ENCODE peak calls at places on chromosomes 5 and 9, in nine cellular contexts. L, U, M, B, P, O, S, C and J are unnamed samples.

GRCh38 chr5:92371171-92371888 is 988.2 kb upstream of the ARRDC3 start:
- DNase-seq in L (no peak), U (no peak), M (no peak), B (no peak), P (no peak), O (no peak), S (no peak), C (no peak), J (no peak)

GRCh38 chr5:74182603-74183002 is 457.9 kb downstream of the ENC1 start:
- DNase-seq in L (no peak), U (no peak), M (no peak), B (no peak), P (no peak), O (no peak), S (no peak), C (no peak), J (no peak)

GRCh38 chr9:4615251-4615650 is 46.8 kb upstream of the PLPP6 start:
- DNase-seq in L (no peak), U (no peak), M (no peak), B (peak), P (no peak), O (peak), S (no peak), C (peak), J (no peak)

GRCh38 chr9:126531035-126531571 is 82.6 kb upstream of the LMX1B start:
- DNase-seq in L (no peak), U (peak), M (no peak), B (no peak), P (no peak), O (no peak), S (no peak), C (no peak), J (no peak)

GRCh38 chr9:88005146-88005750 is 30.9 kb upstream of the CDK20 start:
- DNase-seq in L (no peak), U (no peak), M (no peak), B (no peak), P (no peak), O (no peak), S (no peak), C (peak), J (no peak)

GRCh38 chr9:19809422-19810269 is 20.8 kb upstream of the SLC24A2 start:
- DNase-seq in L (no peak), U (no peak), M (no peak), B (no peak), P (no peak), O (no peak), S (no peak), C (no peak), J (no peak)

GRCh38 chr5:74239268-74239667 is 401.3 kb downstream of the ENC1 start:
- DNase-seq in L (no peak), U (no peak), M (no peak), B (no peak), P (no peak), O (no peak), S (no peak), C (no peak), J (no peak)

GRCh38 chr9:110142868-110143866 is 64.8 kb downstream of the C9orf152 start:
- DNase-seq in L (peak), U (no peak), M (no peak), B (no peak), P (no peak), O (no peak), S (no peak), C (no peak), J (no peak)

GRCh38 chr9:108904161-108904560 is 29.8 kb downstream of the ELP1 start:
- DNase-seq in L (no peak), U (no peak), M (no peak), B (no peak), P (no peak), O (no peak), S (no peak), C (no peak), J (no peak)

GRCh38 chr9:122053546-122053945 is 39.6 kb downstream of the TTLL11 start:
- DNase-seq in L (no peak), U (no peak), M (no peak), B (no peak), P (no peak), O (no peak), S (no peak), C (no peak), J (no peak)

GRCh38 chr5:154608531-154609011 is 130.5 kb upstream of the HAND1 start:
- DNase-seq in L (no peak), U (no peak), M (no peak), B (no peak), P (no peak), O (no peak), S (no peak), C (no peak), J (no peak)

GRCh38 chr9:136062657-136063439 is 32.2 kb downstream of the NACC2 start:
- DNase-seq in L (no peak), U (no peak), M (no peak), B (no peak), P (no peak), O (no peak), S (peak), C (no peak), J (no peak)

GRCh38 chr5:178196986-178197385 is 7.3 kb upstream of the HNRNPAB start:
- DNase-seq in L (peak), U (no peak), M (no peak), B (no peak), P (no peak), O (no peak), S (peak), C (no peak), J (no peak)

GRCh38 chr5:86983208-86983607 is 284.5 kb upstream of the RASA1 start:
- DNase-seq in L (no peak), U (no peak), M (no peak), B (no peak), P (no peak), O (no peak), S (no peak), C (no peak), J (no peak)

GRCh38 chr5:95760291-95761191 is 29.4 kb downstream of the RHOBTB3 start:
- DNase-seq in L (peak), U (no peak), M (no peak), B (peak), P (no peak), O (peak), S (no peak), C (peak), J (no peak)

GRCh38 chr5:76762484-76762883 is 46.6 kb downstream of the F2R start:
- DNase-seq in L (no peak), U (no peak), M (peak), B (no peak), P (no peak), O (no peak), S (no peak), C (no peak), J (peak)

GRCh38 chr9:36576866-36577265 is 4.2 kb downstream of the MELK start:
- DNase-seq in L (no peak), U (no peak), M (no peak), B (no peak), P (no peak), O (no peak), S (no peak), C (peak), J (no peak)

GRCh38 chr5:85108471-85108870 is 723.8 kb upstream of the EDIL3 start:
- DNase-seq in L (no peak), U (no peak), M (no peak), B (no peak), P (no peak), O (no peak), S (no peak), C (no peak), J (no peak)
- TF ChIP-seq CTCF in L (no peak), U (no peak), M (no peak), B (no peak), P (no peak), O (no peak), S (no peak), C (no peak), J (peak)

GRCh38 chr5:36398137-36398536 is 96.4 kb upstream of the RANBP3L start:
- DNase-seq in L (no peak), U (no peak), M (no peak), B (peak), P (no peak), O (no peak), S (no peak), C (peak), J (no peak)
- TF ChIP-seq CTCF in L (no peak), U (peak), M (peak), B (peak), P (peak), O (peak), S (no peak), C (peak), J (peak)

GRCh38 chr5:147446528-147446927 is 63.3 kb downstream of the DPYSL3 start:
- DNase-seq in L (no peak), U (no peak), M (no peak), B (no peak), P (peak), O (peak), S (no peak), C (no peak), J (no peak)

GRCh38 chr5:147450596-147450995 is 59.3 kb downstream of the DPYSL3 start:
- DNase-seq in L (no peak), U (no peak), M (no peak), B (no peak), P (no peak), O (no peak), S (no peak), C (no peak), J (no peak)

GRCh38 chr5:147445951-147446350 is 63.9 kb downstream of the DPYSL3 start:
- DNase-seq in L (no peak), U (no peak), M (no peak), B (no peak), P (no peak), O (no peak), S (no peak), C (no peak), J (no peak)

GRCh38 chr5:147451125-147451524 is 58.7 kb downstream of the DPYSL3 start:
- DNase-seq in L (no peak), U (no peak), M (no peak), B (no peak), P (no peak), O (no peak), S (no peak), C (no peak), J (no peak)

GRCh38 chr5:147448766-147449165 is 61.1 kb downstream of the DPYSL3 start:
- DNase-seq in L (no peak), U (no peak), M (no peak), B (peak), P (no peak), O (no peak), S (no peak), C (peak), J (no peak)
- TF ChIP-seq CTCF in L (no peak), U (no peak), M (no peak), B (no peak), P (no peak), O (no peak), S (no peak), C (no peak), J (no peak)

DNA sequence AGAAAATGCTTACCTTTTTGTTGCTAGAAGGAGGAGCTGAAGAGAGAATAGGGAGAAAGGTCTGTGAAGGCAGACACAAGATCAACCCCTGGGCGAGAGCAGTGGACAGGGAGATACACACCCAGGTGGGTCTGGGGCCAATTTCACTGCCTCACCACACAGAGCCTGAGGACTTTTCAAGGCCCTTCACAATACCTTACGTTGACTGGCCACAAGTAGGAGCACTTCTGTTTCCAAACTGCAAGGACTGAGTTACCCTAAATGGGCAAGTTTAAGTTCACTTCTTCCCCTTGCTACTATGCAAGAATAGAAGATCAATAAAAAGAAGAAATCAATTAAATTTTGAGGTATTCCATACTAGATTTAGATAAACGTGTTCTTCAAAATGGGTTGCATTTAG is 174.5 kb upstream of the SLC12A2 start:
- DNase-seq in L (peak), U (no peak), M (no peak), B (peak), P (peak), O (peak), S (no peak), C (peak), J (no peak)
- TF ChIP-seq CTCF in L (peak), U (peak), M (peak), B (peak), P (peak), O (peak), S (no peak), C (peak), J (peak)

DNA sequence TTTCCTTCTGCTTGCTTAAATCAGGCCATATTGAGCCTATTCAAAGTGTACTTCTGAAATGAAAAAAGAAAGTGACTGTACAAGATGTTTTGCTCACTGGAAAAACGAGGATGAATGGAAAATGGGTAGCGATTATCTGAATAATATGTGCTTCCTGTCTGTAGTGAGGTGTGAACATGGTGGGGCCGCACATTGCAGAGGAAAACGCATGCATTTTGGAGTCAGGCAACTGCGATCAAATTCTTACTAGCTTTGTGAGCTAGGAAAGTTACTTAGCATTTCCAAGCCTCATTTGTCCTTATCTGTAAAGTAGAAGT is 73.0 kb upstream of the PRSS3 start:
- DNase-seq in L (no peak), U (no peak), M (no peak), B (no peak), P (no peak), O (no peak), S (no peak), C (no peak), J (no peak)
- TF ChIP-seq CTCF in L (no peak), U (peak), M (no peak), B (no peak), P (peak), O (no peak), S (no peak), C (no peak), J (no peak)

GRCh38 chr9:133355881-133356357 is 368 bp downstream of the SURF1 start:
- DNase-seq in L (no peak), U (no peak), M (no peak), B (no peak), P (no peak), O (no peak), S (no peak), C (no peak), J (no peak)
- TF ChIP-seq CTCF in L (no peak), U (no peak), M (no peak), B (no peak), P (no peak), O (no peak), S (no peak), C (no peak), J (no peak)

DNA sequence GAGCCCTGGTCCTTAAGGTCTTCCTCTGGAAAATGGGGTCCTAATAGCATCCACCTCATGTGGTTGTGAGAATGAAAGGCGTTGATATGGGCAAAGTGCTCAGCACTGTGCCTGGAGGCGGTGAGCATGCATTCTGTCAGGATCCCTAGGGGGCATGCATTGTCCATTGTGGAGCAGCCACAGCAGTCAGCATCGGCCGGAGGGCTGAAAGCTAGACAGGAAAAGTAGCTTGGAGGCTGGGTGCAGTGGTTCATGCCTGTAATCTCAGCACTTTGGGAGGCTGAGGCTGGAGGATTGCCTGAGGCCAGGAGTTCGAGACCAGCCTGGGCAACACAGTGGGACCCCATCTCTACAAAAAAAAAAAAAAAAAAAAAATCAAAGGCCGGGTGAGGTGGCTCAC is 122.2 kb downstream of the LHX2 start:
- DNase-seq in L (peak), U (no peak), M (no peak), B (peak), P (peak), O (peak), S (no peak), C (peak), J (no peak)
- TF ChIP-seq CTCF in L (peak), U (peak), M (peak), B (peak), P (peak), O (peak), S (no peak), C (peak), J (peak)

DNA sequence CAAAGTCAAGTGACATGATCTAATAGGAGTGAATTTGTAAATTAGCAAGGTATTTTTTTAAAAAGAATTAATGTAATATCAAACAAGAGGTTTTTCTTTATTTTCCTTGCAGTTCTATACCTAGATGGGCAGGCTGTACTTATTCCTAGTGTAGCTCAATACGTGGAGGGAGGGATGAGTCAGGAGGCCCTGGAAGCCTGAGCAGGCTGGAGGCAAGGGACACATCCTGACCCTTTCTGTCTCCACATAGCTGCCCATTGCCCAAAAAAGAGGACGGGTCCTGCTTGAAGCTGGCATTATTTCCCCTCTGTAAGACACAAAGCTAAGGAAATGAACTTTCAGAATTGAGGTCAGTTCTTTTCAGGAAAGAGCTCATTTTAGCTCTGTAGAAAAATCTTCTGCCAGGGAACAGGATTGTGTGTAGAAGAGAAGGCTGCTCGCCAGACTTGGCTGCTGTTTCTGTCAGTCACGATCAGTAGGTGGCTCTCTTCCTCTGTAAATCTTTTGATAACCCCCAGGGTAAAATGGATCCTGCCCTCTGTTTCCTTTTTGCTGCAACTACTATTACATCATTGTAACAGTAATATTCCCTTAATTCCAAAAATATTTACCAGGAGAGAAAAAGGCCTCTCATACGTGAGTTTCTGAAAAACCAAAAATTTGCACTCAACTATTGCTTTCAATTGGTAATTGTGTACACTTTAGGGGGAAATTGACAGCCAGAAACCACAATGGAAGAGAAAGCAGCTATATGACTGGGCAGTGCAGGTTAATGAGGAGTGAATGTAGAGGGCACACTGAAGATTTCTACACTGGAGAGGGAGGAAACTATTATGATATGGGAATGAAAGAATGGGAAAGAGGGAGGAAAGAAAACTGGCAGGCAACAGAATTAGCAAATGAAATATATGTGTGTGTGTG is 12.3 kb upstream of the IFNW1 start:
- DNase-seq in L (peak), U (no peak), M (no peak), B (peak), P (no peak), O (peak), S (no peak), C (peak), J (no peak)
- TF ChIP-seq CTCF in L (peak), U (no peak), M (no peak), B (no peak), P (no peak), O (no peak), S (no peak), C (no peak), J (peak)

DNA sequence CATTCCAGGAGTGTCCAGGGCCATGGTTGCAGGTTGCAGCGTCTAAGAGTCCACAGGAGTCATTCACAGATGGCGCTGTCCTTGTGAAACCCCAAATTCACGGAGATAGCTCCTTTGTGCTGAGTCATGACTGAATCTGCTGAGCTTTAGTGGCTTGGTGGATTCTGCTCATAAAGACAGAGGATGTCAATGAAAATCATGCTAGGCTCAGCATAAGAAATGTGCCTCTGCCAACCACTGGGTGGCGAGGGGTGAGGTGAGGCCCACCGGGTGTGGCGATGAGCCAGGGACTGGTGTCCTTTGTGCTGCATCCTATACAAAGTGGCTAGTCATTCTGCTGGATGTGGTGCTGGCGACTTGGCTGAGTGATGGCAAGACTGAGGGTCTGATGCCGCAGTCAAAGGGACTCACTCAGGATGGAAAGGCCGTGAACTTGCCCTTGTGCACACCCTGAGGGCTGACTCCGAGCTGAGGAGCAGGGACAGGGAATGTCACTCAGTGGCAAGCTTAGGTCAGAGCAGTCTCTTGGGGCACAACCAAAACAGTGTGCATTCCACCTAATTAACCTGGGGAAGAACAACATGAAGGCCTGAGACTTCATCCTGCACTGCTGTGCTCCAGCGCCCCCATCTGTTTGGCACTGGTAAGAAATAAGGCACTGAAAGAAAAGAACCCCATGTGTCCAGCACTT is 71.5 kb downstream of the DAP start:
- DNase-seq in L (peak), U (no peak), M (no peak), B (peak), P (no peak), O (no peak), S (no peak), C (peak), J (no peak)
- TF ChIP-seq CTCF in L (peak), U (peak), M (peak), B (peak), P (peak), O (peak), S (no peak), C (peak), J (peak)